ENCODE peak calls at places on chromosomes 6 and 20, in five cellular contexts. Y is K562, C is GM12878, U is HCT116, T is HepG2. P is an unnamed sample.
A peak's percentile ranks its signal among the peaks of the same experiment; 100 is the strongest.

GRCh38 chr6:162907876-162908481 is 180.2 kb downstream of the PACRG start:
- DNase-seq in Y (peak; percentile 44), C (no peak), U (peak; percentile 35), T (peak; percentile 7), P (no peak)

GRCh38 chr20:20410678-20411077 is 42.8 kb downstream of the INSM1 start:
- DNase-seq in Y (peak; percentile 41), C (no peak), U (no peak), T (no peak), P (peak; percentile 66)

GRCh38 chr20:33450867-33451266 is 7.3 kb upstream of the SNTA1 start:
- DNase-seq in Y (peak; percentile 60), C (no peak), U (peak; percentile 56), T (no peak), P (no peak)

GRCh38 chr6:122610690-122611455 is 668 bp downstream of the PKIB start:
- DNase-seq in Y (no peak), C (no peak), U (peak; percentile 66), T (peak; percentile 15), P (peak; percentile 46)

GRCh38 chr20:47125553-47126373 is 230.7 kb downstream of the ZMYND8 start:
- DNase-seq in Y (no peak), C (no peak), U (no peak), T (no peak), P (no peak)

GRCh38 chr6:132270745-132271414 is 130.4 kb downstream of the MOXD1 start:
- DNase-seq in Y (no peak), C (no peak), U (no peak), T (no peak), P (no peak)

GRCh38 chr20:24651171-24651972 is 181.9 kb downstream of the SYNDIG1 start:
- DNase-seq in Y (no peak), C (no peak), U (no peak), T (no peak), P (no peak)

GRCh38 chr6:123965894-123966293 is 162.2 kb downstream of the NKAIN2 start:
- DNase-seq in Y (no peak), C (no peak), U (no peak), T (peak; percentile 35), P (peak; percentile 1)

GRCh38 chr6:12119085-12119588 is 107.0 kb downstream of the HIVEP1 start:
- DNase-seq in Y (peak; percentile 22), C (peak; percentile 97), U (no peak), T (no peak), P (no peak)

GRCh38 chr20:44104807-44105517 is 82.0 kb downstream of the JPH2 start:
- DNase-seq in Y (no peak), C (no peak), U (no peak), T (no peak), P (peak; percentile 52)

GRCh38 chr6:159494633-159495023 is 198.4 kb downstream of the SOD2 start:
- DNase-seq in Y (no peak), C (no peak), U (no peak), T (no peak), P (no peak)

GRCh38 chr6:169141706-169142705 is 111.6 kb downstream of the THBS2 start:
- DNase-seq in Y (no peak), C (no peak), U (no peak), T (no peak), P (no peak)

GRCh38 chr20:9711872-9712271 is 127.0 kb downstream of the PAK5 start:
- DNase-seq in Y (no peak), C (no peak), U (no peak), T (no peak), P (no peak)

GRCh38 chr6:129194441-129195021 is 311.6 kb downstream of the LAMA2 start:
- DNase-seq in Y (no peak), C (no peak), U (no peak), T (no peak), P (no peak)

GRCh38 chr20:16573011-16573965 is at the start of gene KIF16B:
- DNase-seq in Y (peak; percentile 90), C (peak; percentile 53), U (peak; percentile 78), T (peak; percentile 94), P (peak; percentile 96)

GRCh38 chr6:147651249-147652063 is 143.0 kb downstream of the SAMD5 start:
- DNase-seq in Y (peak; percentile 31), C (no peak), U (no peak), T (no peak), P (no peak)

GRCh38 chr6:27893836-27894807 is 18.1 kb downstream of the OR2B2 start:
- DNase-seq in Y (peak; percentile 93), C (peak; percentile 70), U (peak; percentile 91), T (peak; percentile 98), P (peak; percentile 66)

GRCh38 chr20:24991897-24992419 is 593 bp downstream of the APMAP start:
- DNase-seq in Y (peak; percentile 28), C (no peak), U (no peak), T (no peak), P (peak; percentile 56)

GRCh38 chr6:154993026-154993425 is 2.1 kb upstream of the TIAM2 start:
- DNase-seq in Y (no peak), C (no peak), U (no peak), T (no peak), P (no peak)

GRCh38 chr6:2961971-2962370 is 9.4 kb downstream of the SERPINB6 start:
- DNase-seq in Y (peak; percentile 68), C (no peak), U (no peak), T (no peak), P (no peak)

GRCh38 chr20:48921168-48921882 is at the start of gene ARFGEF2:
- DNase-seq in Y (peak; percentile 97), C (peak; percentile 77), U (peak; percentile 69), T (peak; percentile 92), P (peak; percentile 99)

GRCh38 chr20:39280875-39281274 is 318.7 kb downstream of the DHX35 start:
- DNase-seq in Y (peak; percentile 1), C (no peak), U (no peak), T (no peak), P (no peak)

GRCh38 chr20:21505161-21505809 is 8.6 kb downstream of the NKX2-2 start:
- DNase-seq in Y (peak; percentile 66), C (no peak), U (peak; percentile 28), T (peak; percentile 55), P (peak; percentile 85)

GRCh38 chr6:27275025-27275956 is 27.8 kb downstream of the PRSS16 start:
- DNase-seq in Y (peak; percentile 90), C (no peak), U (peak; percentile 38), T (no peak), P (peak; percentile 36)

GRCh38 chr6:109891924-109892323 is 86.2 kb upstream of the GPR6 start:
- DNase-seq in Y (no peak), C (no peak), U (no peak), T (no peak), P (no peak)

GRCh38 chr20:50054626-50055511 is 58.1 kb downstream of the UBE2V1 start:
- DNase-seq in Y (no peak), C (no peak), U (no peak), T (peak; percentile 67), P (peak; percentile 93)

GRCh38 chr6:121830759-121831158 is 395.3 kb downstream of the GJA1 start:
- DNase-seq in Y (no peak), C (no peak), U (no peak), T (no peak), P (no peak)

GRCh38 chr20:31716351-31716750 is 6.3 kb downstream of the BCL2L1 start:
- DNase-seq in Y (no peak), C (no peak), U (no peak), T (no peak), P (no peak)
- TF ChIP-seq ZBTB33 in Y (no peak), C (no peak), U (no peak), T (no peak), P (no peak)

DNA sequence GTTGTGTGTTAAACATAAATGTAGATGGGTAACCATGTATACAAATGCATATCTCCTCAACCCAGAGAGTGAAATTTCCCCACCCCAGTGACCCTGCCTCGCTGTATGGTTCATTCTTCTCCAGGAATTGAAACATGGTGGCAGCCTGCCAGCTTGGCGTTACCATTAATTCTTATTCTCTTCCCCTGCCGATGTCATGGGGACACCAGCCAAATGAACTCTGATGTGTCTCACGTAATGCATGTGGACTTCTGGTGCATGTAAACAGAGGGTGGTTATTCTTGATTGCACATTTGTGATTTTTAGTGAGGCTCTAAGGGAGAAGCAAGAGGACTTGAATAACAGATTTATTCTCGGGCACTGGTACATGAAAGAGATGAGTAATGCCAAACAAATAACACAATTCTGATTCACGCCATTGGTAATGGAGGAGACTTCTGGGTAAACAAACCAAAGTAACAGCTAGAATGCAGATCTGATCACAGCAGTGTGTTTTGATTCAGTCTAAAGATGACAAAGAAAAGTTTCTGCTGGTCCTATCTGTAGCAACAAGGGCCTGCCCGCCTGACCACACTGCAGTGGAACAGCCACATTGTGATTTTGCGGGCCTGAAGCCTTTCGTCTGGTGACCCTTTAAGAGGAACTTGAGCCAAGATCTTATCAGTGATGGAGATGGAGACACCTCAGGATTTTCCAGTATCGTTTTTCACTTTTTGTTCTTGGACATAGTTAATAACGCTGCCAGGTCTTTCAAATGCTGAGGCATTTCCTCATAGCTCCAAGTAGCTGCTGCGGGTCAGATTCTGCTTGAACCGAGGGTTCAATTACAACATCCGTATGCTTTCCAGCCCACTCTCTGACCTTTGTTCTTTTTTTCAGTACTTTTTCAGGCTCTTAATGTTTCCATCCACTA is 171.8 kb upstream of the AKAP12 start:
- DNase-seq in Y (no peak), C (no peak), U (peak; percentile 98), T (peak; percentile 96), P (no peak)
- TF ChIP-seq ZBTB33 in Y (no peak), C (no peak), U (no peak), T (peak; percentile 67), P (no peak)

GRCh38 chr20:53515749-53516148 is 77.9 kb downstream of the ZNF217 start:
- DNase-seq in Y (no peak), C (no peak), U (no peak), T (peak; percentile 77), P (no peak)
- TF ChIP-seq ZBTB33 in Y (no peak), C (no peak), U (no peak), T (no peak), P (no peak)

GRCh38 chr6:141326426-141326825 is 806.3 kb upstream of the GJE1 start:
- DNase-seq in Y (peak; percentile 2), C (no peak), U (peak; percentile 98), T (peak; percentile 62), P (no peak)
- TF ChIP-seq ZBTB33 in Y (no peak), C (no peak), U (peak; percentile 64), T (no peak), P (peak; percentile 49)

DNA sequence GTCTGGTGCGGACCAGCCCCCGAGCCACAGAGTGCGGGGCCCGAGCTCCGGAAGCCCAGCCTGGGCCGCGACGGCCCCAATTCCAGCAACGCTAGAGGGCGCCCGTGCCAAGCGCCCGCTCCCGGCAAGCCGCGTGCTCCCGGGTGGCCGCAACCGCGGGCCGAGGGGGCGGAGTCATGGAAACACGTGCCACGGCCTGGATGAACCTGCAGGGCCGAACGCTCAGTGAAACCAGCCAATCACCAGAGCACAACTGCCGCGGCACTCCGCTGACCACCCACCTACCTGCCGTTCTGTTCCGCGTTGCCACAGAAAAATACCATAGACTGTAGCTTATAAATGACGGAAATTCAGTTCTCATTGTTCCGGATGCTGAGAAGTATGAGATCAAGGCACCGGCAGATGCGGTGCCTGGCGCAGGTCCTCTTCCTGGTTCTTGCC is 85.7 kb upstream of the FOXC1 start:
- DNase-seq in Y (peak; percentile 76), C (no peak), U (peak; percentile 70), T (no peak), P (peak; percentile 84)
- TF ChIP-seq ZBTB33 in Y (peak; percentile 69), C (no peak), U (no peak), T (peak; percentile 90), P (no peak)